ENCODE peak calls at places on chromosomes 7 and 10, in six cellular contexts. U, M, W, T, O and D are unnamed samples.

GRCh38 chr7:45021604-45022296 is 21.7 kb downstream of the CCM2 start:
- DNase-seq in U (no peak), M (no peak), W (no peak), T (peak), O (no peak), D (no peak)

GRCh38 chr7:137151056-137151731 is 192.3 kb downstream of the PTN start:
- DNase-seq in U (no peak), M (no peak), W (no peak), T (no peak), O (no peak), D (no peak)

GRCh38 chr10:110487411-110488123 is 10.1 kb upstream of the DUSP5 start:
- DNase-seq in U (no peak), M (no peak), W (no peak), T (no peak), O (peak), D (no peak)

GRCh38 chr7:135833642-135834041 is 85.0 kb upstream of the FAM180A start:
- DNase-seq in U (no peak), M (no peak), W (no peak), T (no peak), O (no peak), D (no peak)

GRCh38 chr7:47332213-47332612 is 249.7 kb downstream of the TNS3 start:
- DNase-seq in U (no peak), M (no peak), W (no peak), T (no peak), O (no peak), D (no peak)

GRCh38 chr7:23467731-23468720 is 2.3 kb downstream of the IGF2BP3 start:
- DNase-seq in U (peak), M (no peak), W (no peak), T (no peak), O (peak), D (no peak)

GRCh38 chr10:129344103-129344502 is 122.9 kb upstream of the MGMT start:
- DNase-seq in U (no peak), M (no peak), W (no peak), T (no peak), O (no peak), D (no peak)

GRCh38 chr7:66050990-66051424 is 24.6 kb upstream of the ASL start:
- DNase-seq in U (no peak), M (no peak), W (no peak), T (no peak), O (peak), D (no peak)

GRCh38 chr7:26321440-26321839 is 29.8 kb downstream of the SNX10 start:
- DNase-seq in U (no peak), M (no peak), W (no peak), T (no peak), O (no peak), D (no peak)

GRCh38 chr7:24702674-24703235 is 54.5 kb downstream of the GSDME start:
- DNase-seq in U (no peak), M (no peak), W (no peak), T (no peak), O (no peak), D (no peak)

GRCh38 chr10:122021421-122021820 is 32.5 kb downstream of the TACC2 start:
- DNase-seq in U (no peak), M (no peak), W (no peak), T (no peak), O (no peak), D (no peak)

GRCh38 chr10:70418229-70418628 is 14.3 kb downstream of the EIF4EBP2 start:
- DNase-seq in U (no peak), M (no peak), W (no peak), T (no peak), O (no peak), D (no peak)

GRCh38 chr10:69411476-69411875 is 5.2 kb downstream of the TACR2 start:
- DNase-seq in U (no peak), M (no peak), W (no peak), T (no peak), O (no peak), D (no peak)

GRCh38 chr10:112383325-112383724 is 9.4 kb downstream of the ACSL5 start:
- DNase-seq in U (peak), M (no peak), W (no peak), T (no peak), O (peak), D (no peak)

GRCh38 chr10:15169555-15170407 is 1.3 kb upstream of the NMT2 start:
- DNase-seq in U (no peak), M (no peak), W (no peak), T (no peak), O (peak), D (no peak)

GRCh38 chr10:119489572-119490326 is 52.8 kb downstream of the RGS10 start:
- DNase-seq in U (peak), M (peak), W (peak), T (no peak), O (peak), D (peak)

GRCh38 chr7:86089455-86089854 is 554.3 kb upstream of the GRM3 start:
- DNase-seq in U (no peak), M (no peak), W (no peak), T (no peak), O (no peak), D (no peak)

GRCh38 chr7:86094166-86094669 is 549.5 kb upstream of the GRM3 start:
- DNase-seq in U (no peak), M (no peak), W (no peak), T (no peak), O (no peak), D (no peak)

DNA sequence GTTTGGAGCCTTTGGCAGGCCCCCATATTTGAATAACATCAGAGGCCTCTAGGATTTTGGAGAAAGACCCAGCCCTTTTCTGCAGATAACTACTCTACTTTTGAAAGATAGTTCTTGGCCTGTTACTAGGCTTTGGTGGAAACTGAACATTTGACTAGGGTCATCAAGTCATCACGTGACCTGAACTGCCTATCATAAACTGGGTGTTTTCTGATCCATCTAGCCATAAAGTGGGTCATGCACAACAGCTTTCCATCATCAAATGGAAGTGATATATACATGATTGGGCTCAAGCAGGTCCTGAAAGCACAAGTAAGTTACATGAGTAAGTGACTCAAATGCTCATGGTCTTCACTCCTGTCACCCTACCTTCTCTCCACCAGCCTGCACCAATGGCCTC is 552.3 kb upstream of the GRM3 start:
- DNase-seq in U (no peak), M (no peak), W (no peak), T (no peak), O (no peak), D (no peak)
- TF ChIP-seq POLR2A in U (no peak), M (no peak), W (no peak), T (no peak), O (no peak), D (no peak)

GRCh38 chr7:36456548-36456947 is 66.9 kb downstream of the ANLN start:
- DNase-seq in U (no peak), M (no peak), W (no peak), T (no peak), O (no peak), D (no peak)
- TF ChIP-seq TAF1 in U (no peak), M (no peak), W (no peak), T (no peak), O (no peak), D (no peak)

DNA sequence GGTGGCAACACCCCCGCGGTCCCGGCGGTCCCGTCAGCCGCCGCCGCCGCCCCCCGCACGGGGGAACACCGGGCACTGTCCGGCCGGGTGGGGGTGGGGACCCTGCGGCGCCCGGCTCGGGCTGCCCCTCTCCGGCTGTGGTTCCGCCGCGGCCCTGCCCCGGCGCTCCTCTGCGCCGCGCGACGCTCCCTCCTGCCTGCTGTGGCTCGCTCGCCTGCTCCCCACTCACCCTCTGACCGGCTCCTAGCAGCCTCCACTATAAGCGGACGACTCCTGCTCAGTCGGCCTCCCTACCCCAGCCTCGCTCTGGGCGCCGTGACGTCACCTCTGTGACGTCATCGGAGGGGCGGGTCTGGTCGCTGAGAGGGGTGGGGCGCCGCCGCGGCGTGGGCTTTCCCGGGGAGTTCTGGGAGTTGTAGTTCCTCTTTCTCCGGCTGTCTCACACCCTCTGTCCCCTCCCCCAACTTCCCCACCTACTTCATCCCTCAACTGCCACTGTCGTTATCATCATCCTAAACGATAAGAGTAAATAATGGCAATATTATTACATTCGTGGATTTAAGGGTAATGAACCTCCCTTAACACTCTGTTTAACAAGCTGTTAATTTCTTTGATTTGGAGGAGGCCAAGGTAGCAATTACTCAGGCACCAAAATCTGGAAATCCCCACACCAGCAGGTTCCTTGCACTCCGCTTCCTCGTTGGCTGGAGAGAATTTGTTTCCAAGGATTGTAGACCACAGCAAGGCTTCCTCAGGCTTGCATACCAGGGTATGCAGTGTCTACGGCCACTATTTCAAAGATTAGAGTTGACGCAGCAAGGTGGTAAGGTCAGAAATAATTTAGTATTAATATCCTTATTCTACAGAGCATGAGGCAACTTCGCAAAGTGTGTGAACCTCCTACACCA is at the start of gene UBE2H:
- DNase-seq in U (peak), M (peak), W (peak), T (peak), O (peak), D (peak)
- TF ChIP-seq POLR2A in U (peak), M (peak), W (no peak), T (peak), O (peak), D (peak)

GRCh38 chr7:2821161-2821841 is 22.8 kb downstream of the GNA12 start:
- DNase-seq in U (no peak), M (no peak), W (peak), T (peak), O (no peak), D (no peak)
- TF ChIP-seq TAF1 in U (no peak), M (no peak), W (peak), T (no peak), O (no peak), D (no peak)

GRCh38 chr7:1538544-1539345 is 8.2 kb downstream of the MAFK start:
- DNase-seq in U (no peak), M (no peak), W (no peak), T (no peak), O (no peak), D (no peak)

GRCh38 chr7:1539346-1540321 is 9.1 kb downstream of the MAFK start:
- DNase-seq in U (no peak), M (no peak), W (no peak), T (no peak), O (no peak), D (no peak)

GRCh38 chr7:1536105-1536767 is 5.7 kb downstream of the MAFK start:
- DNase-seq in U (no peak), M (no peak), W (no peak), T (no peak), O (no peak), D (no peak)

GRCh38 chr7:1536768-1537630 is 6.5 kb downstream of the MAFK start:
- DNase-seq in U (peak), M (no peak), W (no peak), T (no peak), O (peak), D (no peak)

GRCh38 chr7:1537631-1538412 is 7.3 kb downstream of the MAFK start:
- DNase-seq in U (peak), M (no peak), W (no peak), T (no peak), O (no peak), D (no peak)
- TF ChIP-seq POLR2A in U (no peak), M (no peak), W (no peak), T (no peak), O (peak), D (no peak)

GRCh38 chr10:11701451-11702095 is 40.6 kb upstream of the ECHDC3 start:
- DNase-seq in U (no peak), M (no peak), W (no peak), T (no peak), O (no peak), D (no peak)

GRCh38 chr10:11697718-11698527 is 44.3 kb upstream of the ECHDC3 start:
- DNase-seq in U (no peak), M (no peak), W (no peak), T (peak), O (peak), D (no peak)

GRCh38 chr10:11700539-11700938 is 41.6 kb upstream of the ECHDC3 start:
- DNase-seq in U (no peak), M (no peak), W (no peak), T (no peak), O (no peak), D (no peak)

GRCh38 chr10:11699546-11700097 is 42.6 kb upstream of the ECHDC3 start:
- DNase-seq in U (no peak), M (no peak), W (no peak), T (no peak), O (peak), D (no peak)

GRCh38 chr10:11698691-11699545 is 43.3 kb upstream of the ECHDC3 start:
- DNase-seq in U (no peak), M (peak), W (no peak), T (peak), O (peak), D (peak)
- TF ChIP-seq TAF1 in U (no peak), M (no peak), W (no peak), T (no peak), O (no peak), D (no peak)

DNA sequence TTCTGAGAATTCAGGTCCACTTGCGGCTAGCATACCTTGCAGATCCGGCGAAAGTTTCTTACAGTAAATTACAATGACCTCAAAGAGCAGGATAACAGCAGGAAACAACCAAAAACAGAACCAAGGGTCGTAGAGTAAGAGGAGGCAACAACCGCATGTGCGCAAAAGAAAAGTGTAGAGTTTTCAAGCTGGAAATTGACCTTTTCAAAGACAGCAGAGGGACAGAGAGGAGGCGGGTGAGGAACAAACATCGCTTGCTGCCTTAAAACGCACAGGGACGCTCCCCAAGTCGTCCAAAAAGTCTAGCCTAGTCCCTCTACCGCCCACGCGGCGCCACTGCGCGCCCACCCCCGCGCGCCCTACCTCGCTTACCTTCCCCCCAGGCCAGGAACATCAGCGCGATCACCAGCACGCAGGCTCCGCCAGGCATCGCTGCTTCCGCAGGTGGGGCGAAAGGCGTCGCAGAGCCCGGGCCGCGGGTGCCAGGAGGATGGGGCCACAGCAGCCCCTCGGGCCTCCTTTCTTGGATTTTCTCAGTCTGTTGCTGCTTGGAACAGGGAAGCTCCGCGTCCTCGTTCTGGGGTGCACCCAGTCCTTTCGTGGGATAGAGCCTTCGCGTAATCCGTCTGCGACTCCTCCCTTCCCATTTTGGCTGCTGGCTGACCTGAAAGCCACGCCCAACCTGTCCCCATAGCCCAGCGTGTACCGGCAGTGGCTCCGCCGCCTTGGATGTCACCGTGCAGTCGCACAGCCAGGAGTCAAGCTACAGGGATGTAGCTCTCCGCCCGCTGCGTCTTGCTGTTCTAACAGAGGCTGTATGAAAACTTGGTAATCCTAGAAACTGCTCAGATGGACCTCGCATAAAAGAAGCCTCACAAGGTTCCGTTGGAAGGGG is at the start of gene VWDE:
- DNase-seq in U (peak), M (peak), W (no peak), T (no peak), O (no peak), D (peak)
- TF ChIP-seq POLR2A in U (peak), M (no peak), W (no peak), T (no peak), O (no peak), D (no peak)